ENCODE peak calls at places on chromosomes 2 and 18, in six cellular contexts. One of them, this sample, is unnamed.

GRCh38 chr2:175808858-175809257 is 193.2 kb downstream of the LNPK start:
- DNase-seq in IMR-90: no peak
- DNase-seq in cardiac muscle cell: no peak
- DNase-seq in GM12878: no peak
- DNase-seq in left ventricle myocardium inferior: no peak
- DNase-seq in A549: no peak
- DNase-seq in this sample: no peak

GRCh38 chr2:136246086-136246669 is 128.2 kb upstream of the CXCR4 start:
- DNase-seq in A549: peak
- DNase-seq in cardiac muscle cell: peak
- DNase-seq in left ventricle myocardium inferior: no peak
- DNase-seq in GM12878: peak
- DNase-seq in IMR-90: peak
- DNase-seq in this sample: peak

GRCh38 chr2:175181877-175182308 is 383 bp upstream of the ATP5MC3 start:
- DNase-seq in A549: peak
- DNase-seq in GM12878: no peak
- DNase-seq in left ventricle myocardium inferior: no peak
- DNase-seq in IMR-90: no peak
- DNase-seq in cardiac muscle cell: no peak
- DNase-seq in this sample: no peak

GRCh38 chr2:191539068-191539467 is 138.9 kb upstream of the NABP1 start:
- DNase-seq in A549: peak
- DNase-seq in IMR-90: peak
- DNase-seq in left ventricle myocardium inferior: no peak
- DNase-seq in cardiac muscle cell: peak
- DNase-seq in GM12878: no peak
- DNase-seq in this sample: peak

GRCh38 chr2:220394433-220394832 is 767.0 kb downstream of the SLC4A3 start:
- DNase-seq in IMR-90: peak
- DNase-seq in cardiac muscle cell: peak
- DNase-seq in left ventricle myocardium inferior: peak
- DNase-seq in A549: no peak
- DNase-seq in GM12878: no peak
- DNase-seq in this sample: peak

GRCh38 chr2:195543902-195544894 is 112.8 kb upstream of the SLC39A10 start:
- DNase-seq in GM12878: no peak
- DNase-seq in A549: peak
- DNase-seq in IMR-90: peak
- DNase-seq in left ventricle myocardium inferior: no peak
- DNase-seq in cardiac muscle cell: no peak
- DNase-seq in this sample: no peak

GRCh38 chr18:37334494-37335125 is 231.0 kb downstream of the CELF4 start:
- DNase-seq in cardiac muscle cell: no peak
- DNase-seq in GM12878: no peak
- DNase-seq in IMR-90: peak
- DNase-seq in left ventricle myocardium inferior: no peak
- DNase-seq in A549: no peak
- DNase-seq in this sample: peak

GRCh38 chr18:47150824-47151366 is 595 bp upstream of the HDHD2 start:
- DNase-seq in cardiac muscle cell: no peak
- DNase-seq in GM12878: no peak
- DNase-seq in IMR-90: no peak
- DNase-seq in left ventricle myocardium inferior: no peak
- DNase-seq in A549: no peak
- DNase-seq in this sample: no peak

GRCh38 chr18:5057348-5058012 is 139.6 kb downstream of the AKAIN1 start:
- DNase-seq in left ventricle myocardium inferior: peak
- DNase-seq in GM12878: peak
- DNase-seq in IMR-90: peak
- DNase-seq in A549: peak
- DNase-seq in cardiac muscle cell: peak
- DNase-seq in this sample: peak

GRCh38 chr2:134455426-134455825 is 201.6 kb downstream of the MGAT5 start:
- DNase-seq in A549: no peak
- DNase-seq in cardiac muscle cell: no peak
- DNase-seq in GM12878: no peak
- DNase-seq in left ventricle myocardium inferior: no peak
- DNase-seq in IMR-90: no peak
- DNase-seq in this sample: no peak

GRCh38 chr18:36408606-36409005 is 111.1 kb downstream of the FHOD3 start:
- DNase-seq in left ventricle myocardium inferior: no peak
- DNase-seq in GM12878: no peak
- DNase-seq in cardiac muscle cell: no peak
- DNase-seq in A549: no peak
- DNase-seq in IMR-90: no peak
- DNase-seq in this sample: no peak

GRCh38 chr2:168649105-168649504 is 153.3 kb upstream of the NOSTRIN start:
- DNase-seq in left ventricle myocardium inferior: peak
- DNase-seq in IMR-90: no peak
- DNase-seq in A549: no peak
- DNase-seq in GM12878: no peak
- DNase-seq in cardiac muscle cell: no peak
- DNase-seq in this sample: no peak

GRCh38 chr2:85861650-85862049 is 27.1 kb downstream of the ST3GAL5 start:
- DNase-seq in IMR-90: no peak
- DNase-seq in cardiac muscle cell: no peak
- DNase-seq in GM12878: no peak
- DNase-seq in left ventricle myocardium inferior: no peak
- DNase-seq in A549: no peak
- DNase-seq in this sample: no peak

GRCh38 chr18:3110034-3110752 is 97.2 kb upstream of the LPIN2 start:
- DNase-seq in A549: no peak
- DNase-seq in IMR-90: no peak
- DNase-seq in GM12878: no peak
- DNase-seq in left ventricle myocardium inferior: no peak
- DNase-seq in cardiac muscle cell: no peak
- DNase-seq in this sample: no peak

GRCh38 chr18:62486290-62486964 is 36.4 kb upstream of the ZCCHC2 start:
- DNase-seq in GM12878: no peak
- DNase-seq in left ventricle myocardium inferior: no peak
- DNase-seq in cardiac muscle cell: peak
- DNase-seq in A549: peak
- DNase-seq in IMR-90: peak
- DNase-seq in this sample: peak

GRCh38 chr2:45009303-45009927 is at the start of gene SIX2:
- DNase-seq in GM12878: no peak
- DNase-seq in left ventricle myocardium inferior: peak
- DNase-seq in IMR-90: peak
- DNase-seq in A549: peak
- DNase-seq in cardiac muscle cell: peak
- DNase-seq in this sample: peak

DNA sequence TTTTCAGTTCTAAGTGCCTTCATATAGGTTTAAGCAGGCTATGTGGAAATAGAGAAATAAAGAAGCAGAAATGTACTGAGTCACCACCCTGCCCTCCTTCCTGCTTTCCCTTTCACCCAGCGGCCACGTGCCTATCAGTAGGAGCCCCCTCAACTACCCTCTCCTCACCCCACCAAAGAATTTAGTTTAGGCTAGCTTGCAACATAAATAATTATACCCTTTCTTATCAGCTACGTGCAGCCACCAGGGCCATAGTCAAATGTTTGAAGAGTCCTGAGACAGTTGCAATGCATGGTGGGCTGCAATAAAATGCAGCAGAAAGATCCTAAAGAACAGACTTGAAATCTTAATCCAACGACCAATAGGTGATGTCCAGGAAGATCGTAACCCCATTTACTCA is 101.2 kb downstream of the RTP5 start:
- DNase-seq in GM12878: no peak
- DNase-seq in left ventricle myocardium inferior: no peak
- DNase-seq in cardiac muscle cell: no peak
- DNase-seq in A549: no peak
- DNase-seq in IMR-90: no peak
- DNase-seq in this sample: no peak
- H3K4me3 ChIP-seq in GM12878: no peak
- H3K4me3 ChIP-seq in left ventricle myocardium inferior: no peak
- H3K4me3 ChIP-seq in cardiac muscle cell: no peak
- H3K4me3 ChIP-seq in A549: no peak
- H3K4me3 ChIP-seq in IMR-90: no peak
- H3K4me3 ChIP-seq in this sample: no peak

DNA sequence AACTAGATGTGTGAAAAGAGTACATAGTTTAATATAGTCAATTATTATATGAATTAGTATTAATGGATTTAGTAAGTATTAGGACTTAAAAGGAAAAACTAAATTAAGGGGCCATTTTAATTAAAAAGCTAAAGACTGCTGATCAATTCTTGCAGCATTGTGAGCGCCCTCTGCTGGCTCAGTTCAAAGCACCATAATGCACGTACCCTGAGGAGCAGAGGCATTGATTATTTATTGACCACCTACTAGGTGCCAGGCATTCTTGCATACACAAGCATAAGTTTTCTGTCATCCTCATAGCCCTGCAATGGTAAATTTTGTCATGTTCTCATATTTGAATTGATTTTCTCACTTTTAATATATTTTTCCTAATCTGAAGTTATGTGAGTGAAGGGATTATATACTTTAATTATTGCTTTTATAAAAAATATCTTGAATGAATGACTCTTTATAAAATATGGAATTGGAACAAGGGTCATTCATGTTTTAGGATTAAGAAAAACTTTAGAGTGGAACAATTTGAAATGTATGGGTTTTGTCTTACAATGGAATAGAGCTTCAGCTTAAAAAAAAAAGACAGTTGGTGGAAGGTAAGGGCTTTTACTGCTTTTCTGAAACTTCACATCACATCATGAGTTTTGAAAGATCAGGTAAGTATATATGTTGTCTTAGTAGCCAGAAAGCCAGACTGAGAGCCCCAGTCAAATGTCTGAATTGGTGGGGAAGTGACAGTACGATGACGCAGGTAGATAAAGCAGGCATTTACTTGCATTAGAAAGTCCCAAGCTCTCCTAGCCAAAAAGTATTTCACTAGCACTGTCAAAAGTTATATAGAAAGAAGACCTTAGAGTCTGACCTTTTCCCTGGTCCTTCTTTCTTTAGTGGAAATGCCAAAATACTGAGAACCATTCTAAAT is 9.7 kb downstream of the ITGA4 start:
- DNase-seq in IMR-90: peak
- DNase-seq in GM12878: no peak
- DNase-seq in left ventricle myocardium inferior: peak
- DNase-seq in A549: no peak
- DNase-seq in cardiac muscle cell: peak
- DNase-seq in this sample: peak
- TF ChIP-seq CTCF in IMR-90: peak
- TF ChIP-seq CTCF in GM12878: peak
- TF ChIP-seq CTCF in left ventricle myocardium inferior: peak
- TF ChIP-seq CTCF in A549: peak
- TF ChIP-seq CTCF in cardiac muscle cell: peak
- TF ChIP-seq CTCF in this sample: peak

GRCh38 chr18:22167471-22168151 is 1.8 kb upstream of the GATA6 start:
- DNase-seq in left ventricle myocardium inferior: peak
- DNase-seq in GM12878: no peak
- DNase-seq in IMR-90: no peak
- DNase-seq in cardiac muscle cell: peak
- DNase-seq in A549: peak
- DNase-seq in this sample: no peak
- H3K4me3 ChIP-seq in left ventricle myocardium inferior: peak
- H3K4me3 ChIP-seq in GM12878: no peak
- H3K4me3 ChIP-seq in IMR-90: no peak
- H3K4me3 ChIP-seq in cardiac muscle cell: peak
- H3K4me3 ChIP-seq in A549: peak
- H3K4me3 ChIP-seq in this sample: no peak

GRCh38 chr2:46555011-46555410 is 75.6 kb downstream of the TMEM247 start:
- DNase-seq in GM12878: no peak
- DNase-seq in left ventricle myocardium inferior: no peak
- DNase-seq in cardiac muscle cell: no peak
- DNase-seq in IMR-90: no peak
- DNase-seq in A549: peak
- DNase-seq in this sample: no peak
- TF ChIP-seq CTCF in GM12878: peak
- TF ChIP-seq CTCF in left ventricle myocardium inferior: peak
- TF ChIP-seq CTCF in cardiac muscle cell: peak
- TF ChIP-seq CTCF in IMR-90: no peak
- TF ChIP-seq CTCF in A549: peak
- TF ChIP-seq CTCF in this sample: peak

GRCh38 chr2:30348825-30349224 is 98.2 kb upstream of the LCLAT1 start:
- DNase-seq in A549: no peak
- DNase-seq in left ventricle myocardium inferior: no peak
- DNase-seq in IMR-90: no peak
- DNase-seq in cardiac muscle cell: no peak
- DNase-seq in GM12878: no peak
- DNase-seq in this sample: no peak

GRCh38 chr2:30341500-30342267 is 105.4 kb upstream of the LCLAT1 start:
- DNase-seq in A549: no peak
- DNase-seq in left ventricle myocardium inferior: no peak
- DNase-seq in cardiac muscle cell: no peak
- DNase-seq in GM12878: no peak
- DNase-seq in IMR-90: no peak
- DNase-seq in this sample: no peak

GRCh38 chr2:30351087-30351486 is 96.0 kb upstream of the LCLAT1 start:
- DNase-seq in GM12878: no peak
- DNase-seq in cardiac muscle cell: no peak
- DNase-seq in A549: no peak
- DNase-seq in left ventricle myocardium inferior: peak
- DNase-seq in IMR-90: no peak
- DNase-seq in this sample: no peak

GRCh38 chr2:30349691-30350090 is 97.4 kb upstream of the LCLAT1 start:
- DNase-seq in IMR-90: no peak
- DNase-seq in GM12878: no peak
- DNase-seq in left ventricle myocardium inferior: no peak
- DNase-seq in A549: no peak
- DNase-seq in cardiac muscle cell: no peak
- DNase-seq in this sample: peak

GRCh38 chr2:30346475-30347169 is 100.4 kb upstream of the LCLAT1 start:
- DNase-seq in A549: no peak
- DNase-seq in left ventricle myocardium inferior: peak
- DNase-seq in cardiac muscle cell: peak
- DNase-seq in GM12878: no peak
- DNase-seq in IMR-90: no peak
- DNase-seq in this sample: no peak
- H3K4me3 ChIP-seq in A549: no peak
- H3K4me3 ChIP-seq in left ventricle myocardium inferior: peak
- H3K4me3 ChIP-seq in cardiac muscle cell: no peak
- H3K4me3 ChIP-seq in GM12878: no peak
- H3K4me3 ChIP-seq in IMR-90: no peak
- H3K4me3 ChIP-seq in this sample: peak

GRCh38 chr18:26457611-26458350 is 90.6 kb downstream of the KCTD1 start:
- DNase-seq in cardiac muscle cell: peak
- DNase-seq in A549: no peak
- DNase-seq in IMR-90: no peak
- DNase-seq in left ventricle myocardium inferior: no peak
- DNase-seq in GM12878: no peak
- DNase-seq in this sample: no peak
- TF ChIP-seq CTCF in cardiac muscle cell: no peak
- TF ChIP-seq CTCF in A549: no peak
- TF ChIP-seq CTCF in IMR-90: no peak
- TF ChIP-seq CTCF in left ventricle myocardium inferior: peak
- TF ChIP-seq CTCF in GM12878: no peak
- TF ChIP-seq CTCF in this sample: no peak